ENCODE peak calls at places on chromosomes 7 and 10, in four cellular contexts. M, A, P and I are unnamed samples.

GRCh38 chr10:132946806-132947530 is 4.6 kb upstream of the CFAP46 start:
- DNase-seq in M (no peak), A (no peak), P (no peak), I (no peak)

GRCh38 chr7:111638048-111638447 is 75.8 kb upstream of the IMMP2L start:
- DNase-seq in M (no peak), A (no peak), P (no peak), I (no peak)

GRCh38 chr10:25547391-25547790 is 372.6 kb downstream of the GPR158 start:
- DNase-seq in M (no peak), A (no peak), P (no peak), I (peak; percentile 31)

GRCh38 chr10:5587151-5588079 is 62.7 kb downstream of the CALML3 start:
- DNase-seq in M (no peak), A (no peak), P (no peak), I (no peak)

GRCh38 chr7:29807179-29807841 is 1.0 kb downstream of the WIPF3 start:
- DNase-seq in M (no peak), A (peak; percentile 34), P (no peak), I (peak; percentile 75)

GRCh38 chr7:1665721-1666250 is 4.3 kb upstream of the ELFN1 start:
- DNase-seq in M (peak; percentile 45), A (no peak), P (no peak), I (peak; percentile 43)

GRCh38 chr10:59970396-59971368 is 64.3 kb upstream of the CCDC6 start:
- DNase-seq in M (no peak), A (no peak), P (no peak), I (peak; percentile 71)

GRCh38 chr10:8404721-8405120 is 350.2 kb downstream of the GATA3 start:
- DNase-seq in M (peak; percentile 24), A (no peak), P (peak; percentile 92), I (no peak)

GRCh38 chr7:21355406-21355874 is 72.4 kb upstream of the SP4 start:
- DNase-seq in M (no peak), A (no peak), P (peak; percentile 82), I (no peak)

GRCh38 chr10:130409346-130409745 is 273.2 kb downstream of the GLRX3 start:
- DNase-seq in M (no peak), A (no peak), P (no peak), I (no peak)

GRCh38 chr7:82343-83155 is 109.8 kb upstream of the FAM20C start:
- DNase-seq in M (no peak), A (no peak), P (no peak), I (peak; percentile 58)

GRCh38 chr7:2523461-2523905 is 3.9 kb downstream of the LFNG start:
- DNase-seq in M (peak; percentile 88), A (no peak), P (no peak), I (peak; percentile 77)

GRCh38 chr7:19290936-19291335 is 145.7 kb upstream of the FERD3L start:
- DNase-seq in M (no peak), A (no peak), P (no peak), I (no peak)

GRCh38 chr10:79138449-79139123 is 69.8 kb downstream of the ZMIZ1 start:
- DNase-seq in M (no peak), A (no peak), P (no peak), I (no peak)

GRCh38 chr7:84194484-84195260 is at the start of gene SEMA3A:
- DNase-seq in M (peak; percentile 50), A (peak; percentile 48), P (peak; percentile 15), I (peak; percentile 59)

GRCh38 chr7:92359801-92360200 is 87.5 kb upstream of the GATAD1 start:
- DNase-seq in M (no peak), A (no peak), P (no peak), I (no peak)

GRCh38 chr7:159096736-159097581 is 47.7 kb downstream of the VIPR2 start:
- DNase-seq in M (no peak), A (no peak), P (no peak), I (no peak)

GRCh38 chr7:41889472-41889871 is 186.6 kb upstream of the INHBA start:
- DNase-seq in M (no peak), A (no peak), P (no peak), I (no peak)

GRCh38 chr10:104925232-104925851 is 284.3 kb downstream of the SORCS3 start:
- DNase-seq in M (peak; percentile 4), A (peak; percentile 66), P (peak; percentile 41), I (peak; percentile 80)

GRCh38 chr10:88913157-88913556 is 33.1 kb downstream of the STAMBPL1 start:
- DNase-seq in M (no peak), A (no peak), P (no peak), I (no peak)

GRCh38 chr10:110503528-110504110 is 5.9 kb downstream of the DUSP5 start:
- DNase-seq in M (no peak), A (no peak), P (no peak), I (no peak)

GRCh38 chr7:42831051-42831952 is 80.6 kb downstream of the C7orf25 start:
- DNase-seq in M (peak; percentile 18), A (peak; percentile 7), P (peak; percentile 35), I (peak; percentile 63)

GRCh38 chr10:128540806-128541739 is 414.9 kb upstream of the MKI67 start:
- DNase-seq in M (no peak), A (no peak), P (no peak), I (peak; percentile 83)

GRCh38 chr10:22754298-22754697 is 39.9 kb upstream of the PIP4K2A start:
- DNase-seq in M (no peak), A (no peak), P (no peak), I (no peak)

GRCh38 chr7:95553939-95554338 is 42.4 kb downstream of the PDK4 start:
- DNase-seq in M (no peak), A (no peak), P (no peak), I (no peak)

GRCh38 chr7:50092579-50093411 is at the start of gene ZPBP:
- DNase-seq in M (no peak), A (peak; percentile 7), P (peak; percentile 57), I (peak; percentile 76)

GRCh38 chr7:39667354-39667923 is 44.1 kb downstream of the RALA start:
- DNase-seq in M (no peak), A (no peak), P (no peak), I (no peak)

GRCh38 chr7:23607130-23607529 is 9.9 kb downstream of the CCDC126 start:
- DNase-seq in M (no peak), A (no peak), P (no peak), I (no peak)

GRCh38 chr7:50210706-50211115 is 93.8 kb upstream of the IKZF1 start:
- DNase-seq in M (no peak), A (no peak), P (no peak), I (no peak)

GRCh38 chr7:125924037-125924436 is 994.4 kb upstream of the POT1 start:
- DNase-seq in M (no peak), A (no peak), P (no peak), I (no peak)

GRCh38 chr7:106561151-106561550 is 99.8 kb downstream of the CCDC71L start:
- DNase-seq in M (no peak), A (no peak), P (no peak), I (no peak)

GRCh38 chr10:13003781-13004180 is 2.3 kb upstream of the CCDC3 start:
- DNase-seq in M (no peak), A (no peak), P (no peak), I (no peak)

GRCh38 chr10:13001041-13001886 is at the start of gene CCDC3:
- DNase-seq in M (no peak), A (no peak), P (no peak), I (peak; percentile 67)

GRCh38 chr10:13001887-13002212 is 337 bp upstream of the CCDC3 start:
- DNase-seq in M (no peak), A (no peak), P (no peak), I (no peak)

GRCh38 chr10:13003004-13003403 is 1.5 kb upstream of the CCDC3 start:
- DNase-seq in M (no peak), A (no peak), P (no peak), I (no peak)

GRCh38 chr10:13000431-13000830 is 1.1 kb downstream of the CCDC3 start:
- DNase-seq in M (no peak), A (no peak), P (no peak), I (no peak)
- TF ChIP-seq EZH2 in M (no peak), A (no peak), P (no peak), I (no peak)

GRCh38 chr7:81655271-81655670 is 114.6 kb downstream of the HGF start:
- DNase-seq in M (no peak), A (no peak), P (no peak), I (no peak)

GRCh38 chr7:81648716-81649115 is 121.1 kb downstream of the HGF start:
- DNase-seq in M (no peak), A (no peak), P (peak; percentile 60), I (no peak)

GRCh38 chr7:81652225-81652624 is 117.6 kb downstream of the HGF start:
- DNase-seq in M (no peak), A (no peak), P (no peak), I (no peak)
- H3K9me2 ChIP-seq in M (no peaks in the 10 kb centered on the region), A (no peaks in the 10 kb centered on the region), P (no peaks in the 10 kb centered on the region), I (no peaks in the 10 kb centered on the region)

GRCh38 chr10:48481385-48481784 is 123.5 kb downstream of the ARHGAP22 start:
- DNase-seq in M (no peak), A (no peak), P (no peak), I (no peak)

GRCh38 chr10:48477181-48477580 is 127.7 kb downstream of the ARHGAP22 start:
- DNase-seq in M (no peak), A (no peak), P (no peak), I (no peak)

GRCh38 chr10:48478469-48478868 is 126.4 kb downstream of the ARHGAP22 start:
- DNase-seq in M (no peak), A (no peak), P (no peak), I (no peak)

GRCh38 chr10:48480397-48481374 is 124.2 kb downstream of the ARHGAP22 start:
- DNase-seq in M (no peak), A (no peak), P (no peak), I (no peak)

GRCh38 chr10:48478980-48479811 is 125.7 kb downstream of the ARHGAP22 start:
- DNase-seq in M (no peak), A (no peak), P (no peak), I (no peak)
- H2AFZ ChIP-seq in M (no peak overlapping the region), A (no peak overlapping the region), P (no peak overlapping the region), I (no peak overlapping the region)

DNA sequence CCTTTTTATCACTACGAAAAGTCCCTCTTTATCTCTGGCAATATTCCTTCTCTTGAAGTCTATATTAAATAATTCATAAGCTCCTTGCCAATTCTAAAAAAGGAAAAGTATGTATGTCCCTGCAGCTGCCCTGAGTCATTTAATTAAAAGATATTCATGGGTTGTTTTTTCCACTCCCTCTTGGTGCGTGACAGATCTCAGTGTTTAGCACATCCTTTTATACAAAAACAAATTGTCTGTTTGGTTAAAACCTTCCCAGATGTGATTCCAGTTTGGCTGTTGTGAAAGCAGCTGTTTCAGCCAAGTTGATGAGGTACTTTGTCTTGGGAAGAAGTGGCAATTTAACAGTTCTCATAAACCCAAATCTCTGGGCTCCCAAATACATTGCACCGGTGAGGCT is 33.8 kb upstream of the PRLHR start:
- DNase-seq in M (no peak), A (no peak), P (no peak), I (no peak)
- TF ChIP-seq EZH2 in M (no peak), A (no peak), P (no peak), I (no peak)

GRCh38 chr10:34333513-34333912 is 481.6 kb downstream of the PARD3 start:
- DNase-seq in M (no peak), A (no peak), P (no peak), I (no peak)
- H3K9me2 ChIP-seq in M (no peaks in the 10 kb centered on the region), A (no peaks in the 10 kb centered on the region), P (no peaks in the 10 kb centered on the region), I (no peaks in the 10 kb centered on the region)

DNA sequence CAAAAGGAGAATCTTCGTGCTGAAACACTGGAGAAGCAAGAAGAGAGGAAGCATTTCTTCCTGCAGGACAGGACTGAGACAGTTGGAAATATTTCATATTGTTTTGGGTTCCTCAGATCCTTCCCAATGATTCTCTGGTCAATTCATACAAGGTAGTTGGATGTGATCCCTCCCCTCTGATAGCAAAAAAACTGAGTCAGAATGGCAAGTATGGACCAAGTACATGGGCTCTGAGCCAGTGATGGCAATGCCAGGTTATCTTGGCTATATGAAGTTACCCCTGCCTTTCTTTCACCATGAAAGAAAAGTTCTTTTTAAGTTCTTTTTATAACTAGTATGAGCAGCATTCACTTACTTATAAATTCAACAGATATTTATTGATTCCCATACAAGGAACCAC is 124.4 kb upstream of the PTPRZ1 start:
- DNase-seq in M (no peak), A (no peak), P (no peak), I (no peak)
- H2AFZ ChIP-seq in M (no peak overlapping the region), A (no peak overlapping the region), P (no peak overlapping the region), I (no peak overlapping the region)